ENCODE peak calls at places on chromosome 19, in five cellular contexts. D, K, X, B and E are unnamed samples.

GRCh38 chr19:1445932-1446712 is 3.8 kb upstream of the APC2 start:
- DNase-seq in B (no peak), K (no peak), X (no peak), D (no peak), E (no peak)

GRCh38 chr19:14477417-14478112 is 2.4 kb upstream of the PTGER1 start:
- DNase-seq in X (no peak), K (no peak), B (no peak), D (peak), E (no peak)

GRCh38 chr19:33217881-33218280 is 7.8 kb downstream of the SLC7A10 start:
- DNase-seq in B (no peak), K (no peak), D (no peak), X (no peak), E (no peak)

GRCh38 chr19:1736916-1737315 is 16.4 kb upstream of the ONECUT3 start:
- DNase-seq in K (no peak), D (no peak), B (no peak), X (no peak), E (no peak)

GRCh38 chr19:57245066-57245465 is 4.6 kb downstream of the ZNF805 start:
- DNase-seq in X (no peak), D (no peak), K (no peak), B (no peak), E (no peak)

GRCh38 chr19:58544591-58545285 is 874 bp downstream of the TRIM28 start:
- DNase-seq in B (no peak), X (no peak), D (no peak), K (no peak), E (no peak)

GRCh38 chr19:8396563-8397203 is 6.5 kb downstream of the RAB11B start:
- DNase-seq in B (no peak), X (peak), D (peak), K (no peak), E (peak)

GRCh38 chr19:29587518-29587986 is 18.5 kb upstream of the POP4 start:
- DNase-seq in K (no peak), B (no peak), D (no peak), X (no peak), E (peak)

GRCh38 chr19:1163934-1164683 is 10.0 kb downstream of the SBNO2 start:
- DNase-seq in D (peak), B (no peak), K (no peak), X (no peak), E (no peak)

GRCh38 chr19:10593820-10594637 is 6.9 kb upstream of the AP1M2 start:
- DNase-seq in D (no peak), K (peak), X (peak), B (no peak), E (no peak)

GRCh38 chr19:12872941-12873890 is 8.0 kb downstream of the DNASE2 start:
- DNase-seq in D (no peak), B (no peak), K (no peak), X (peak), E (no peak)

GRCh38 chr19:58021541-58022282 is 12.1 kb upstream of the ZSCAN1 start:
- DNase-seq in B (no peak), D (peak), K (no peak), X (peak), E (peak)

GRCh38 chr19:48239582-48240141 is 16.1 kb downstream of the CARD8 start:
- DNase-seq in D (no peak), K (no peak), X (no peak), B (no peak), E (no peak)

GRCh38 chr19:5623397-5624153 is 692 bp downstream of the SAFB start:
- DNase-seq in K (no peak), X (peak), B (no peak), D (no peak), E (no peak)

GRCh38 chr19:42367929-42368328 is 22.2 kb downstream of the CNFN start:
- DNase-seq in D (no peak), K (no peak), B (no peak), X (no peak), E (no peak)

GRCh38 chr19:42369433-42370067 is 20.5 kb downstream of the CNFN start:
- DNase-seq in B (no peak), K (no peak), D (no peak), X (no peak), E (no peak)

GRCh38 chr19:42370068-42370520 is 20.0 kb downstream of the CNFN start:
- DNase-seq in D (no peak), K (no peak), X (no peak), B (no peak), E (no peak)

GRCh38 chr19:42368360-42368759 is 21.7 kb downstream of the CNFN start:
- DNase-seq in B (no peak), D (no peak), X (no peak), K (no peak), E (no peak)

DNA sequence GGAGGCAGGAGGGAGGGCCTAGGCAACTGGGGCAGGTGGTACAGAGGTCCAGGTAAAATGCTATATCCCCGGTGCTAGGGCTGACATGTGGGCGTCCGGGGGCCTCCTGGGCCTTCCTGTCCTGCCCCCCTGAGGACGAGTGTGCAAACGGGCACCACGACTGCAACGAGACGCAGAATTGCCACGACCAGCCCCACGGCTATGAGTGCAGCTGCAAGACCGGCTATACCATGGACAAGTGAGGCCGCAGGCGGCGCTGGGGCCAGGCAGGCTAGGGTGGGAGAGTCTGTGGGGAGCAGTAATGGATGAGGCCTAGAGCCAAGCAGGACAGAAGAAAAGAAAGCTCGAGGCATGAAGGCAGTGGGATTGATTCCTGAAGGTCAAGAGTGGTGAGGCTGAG is 21.3 kb downstream of the CNFN start:
- DNase-seq in B (no peak), X (no peak), K (no peak), D (no peak), E (no peak)
- TF ChIP-seq POLR2A in B (no peak), X (no peak), K (no peak), D (no peak), E (no peak)

DNA sequence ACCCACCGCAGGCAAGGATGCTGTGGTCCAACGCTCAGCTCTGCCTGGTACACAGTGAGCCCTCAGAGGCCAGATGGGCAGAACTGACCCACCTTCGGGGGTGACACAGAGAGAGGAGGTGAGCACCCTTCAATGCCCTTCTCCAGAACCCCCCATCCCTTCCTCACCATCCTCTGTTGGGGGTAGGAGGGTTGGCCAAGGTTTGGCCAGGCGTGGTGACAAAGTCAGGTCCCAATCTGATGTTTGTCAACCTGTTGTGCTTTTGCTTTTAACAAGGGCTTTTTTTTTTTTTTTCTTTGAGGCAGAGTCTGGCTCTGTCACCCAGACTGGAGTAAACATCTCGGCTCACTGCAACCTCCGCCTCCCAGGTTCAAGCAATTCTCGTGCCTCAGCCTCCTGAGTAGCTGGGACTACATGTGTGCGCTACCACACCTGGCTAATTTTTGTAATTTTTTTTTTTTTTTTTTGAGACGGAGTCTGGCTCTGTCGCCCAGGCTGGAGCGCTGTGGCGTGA is 7.3 kb downstream of the PTGIR start:
- DNase-seq in K (no peak), D (no peak), X (no peak), B (no peak), E (no peak)
- TF ChIP-seq CTCF in K (no peak), D (no peak), X (no peak), B (no peak), E (no peak)

GRCh38 chr19:35931161-35931873 is 4.9 kb upstream of the LRFN3 start:
- DNase-seq in X (peak), K (peak), B (peak), D (peak), E (peak)
- TF ChIP-seq POLR2A in X (peak), K (no peak), B (no peak), D (peak), E (peak)

DNA sequence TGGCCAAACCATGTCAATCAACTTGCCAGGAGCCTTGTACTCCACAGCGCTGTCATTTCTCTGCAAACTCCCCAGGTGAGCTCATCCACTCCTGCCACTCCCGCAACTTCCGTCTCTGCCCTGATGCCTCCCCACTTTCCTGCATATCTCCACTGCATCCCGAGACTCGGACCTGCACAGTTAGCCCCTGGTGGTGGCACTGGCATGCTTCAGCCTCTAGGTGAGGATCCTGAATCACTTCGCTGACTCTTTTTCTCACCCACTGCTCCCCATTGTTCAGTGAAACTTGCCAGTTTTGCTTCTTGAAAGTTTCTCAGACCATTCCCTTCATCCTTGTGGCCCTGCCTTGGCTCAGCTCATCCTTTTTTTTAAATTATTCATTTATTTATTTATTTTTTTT is 3.4 kb upstream of the CTU1 start:
- DNase-seq in D (no peak), B (no peak), K (no peak), X (no peak), E (no peak)
- TF ChIP-seq CTCF in D (no peak), B (no peak), K (no peak), X (no peak), E (no peak)